ENCODE peak calls at places on chromosomes 2 and 18, in nine cellular contexts. G, D, U, J, A, Y, E, I and M are unnamed samples.

GRCh38 chr2:138180691-138181386 is 216.6 kb downstream of the HNMT start:
- DNase-seq in G (no peak), D (no peak), U (peak), J (no peak), A (no peak), Y (no peak), E (no peak), I (no peak), M (no peak)

GRCh38 chr2:203484266-203485112 is 50.6 kb downstream of the RAPH1 start:
- DNase-seq in G (peak), D (no peak), U (peak), J (peak), A (no peak), Y (peak), E (no peak), I (no peak), M (peak)

GRCh38 chr2:174594451-174594850 is 3.2 kb downstream of the WIPF1 start:
- DNase-seq in G (no peak), D (no peak), U (no peak), J (no peak), A (no peak), Y (no peak), E (no peak), I (no peak), M (no peak)

GRCh38 chr2:127703282-127703681 is 2.0 kb downstream of the SFT2D3 start:
- DNase-seq in G (no peak), D (no peak), U (no peak), J (no peak), A (no peak), Y (no peak), E (no peak), I (no peak), M (no peak)

GRCh38 chr2:162243305-162243693 is at the start of gene FAP:
- DNase-seq in G (no peak), D (no peak), U (peak), J (peak), A (no peak), Y (peak), E (peak), I (peak), M (no peak)

GRCh38 chr2:58237741-58238140 is 3.4 kb downstream of the FANCL start:
- DNase-seq in G (no peak), D (no peak), U (no peak), J (no peak), A (no peak), Y (no peak), E (no peak), I (no peak), M (no peak)

GRCh38 chr18:47422524-47422923 is 171.1 kb upstream of the SKOR2 start:
- DNase-seq in G (peak), D (no peak), U (no peak), J (no peak), A (peak), Y (no peak), E (peak), I (no peak), M (no peak)

GRCh38 chr2:3585239-3586109 is 9.4 kb upstream of the COLEC11 start:
- DNase-seq in G (no peak), D (no peak), U (peak), J (peak), A (peak), Y (no peak), E (no peak), I (peak), M (peak)

GRCh38 chr2:127581516-127582490 is 46.3 kb downstream of the MYO7B start:
- DNase-seq in G (no peak), D (no peak), U (no peak), J (no peak), A (no peak), Y (no peak), E (no peak), I (no peak), M (no peak)

GRCh38 chr18:59873616-59874015 is 26.2 kb upstream of the PMAIP1 start:
- DNase-seq in G (no peak), D (no peak), U (peak), J (no peak), A (no peak), Y (no peak), E (peak), I (no peak), M (no peak)

GRCh38 chr2:173441222-173441621 is 86.5 kb downstream of the CDCA7 start:
- DNase-seq in G (no peak), D (no peak), U (no peak), J (peak), A (no peak), Y (peak), E (peak), I (peak), M (no peak)

GRCh38 chr18:44637210-44638051 is 43.3 kb upstream of the SETBP1 start:
- DNase-seq in G (no peak), D (no peak), U (no peak), J (peak), A (no peak), Y (peak), E (peak), I (peak), M (no peak)

GRCh38 chr2:70005752-70006446 is 44.5 kb upstream of the ASPRV1 start:
- DNase-seq in G (peak), D (no peak), U (no peak), J (no peak), A (peak), Y (no peak), E (no peak), I (no peak), M (no peak)

GRCh38 chr18:63299837-63300787 is 19.5 kb downstream of the BCL2 start:
- DNase-seq in G (no peak), D (no peak), U (no peak), J (peak), A (no peak), Y (peak), E (peak), I (peak), M (no peak)

GRCh38 chr2:183224933-183225332 is 100.7 kb downstream of the NUP35 start:
- DNase-seq in G (no peak), D (no peak), U (no peak), J (peak), A (no peak), Y (peak), E (peak), I (peak), M (no peak)

GRCh38 chr2:168422584-168422983 is 33.5 kb upstream of the CERS6 start:
- DNase-seq in G (no peak), D (no peak), U (no peak), J (no peak), A (no peak), Y (no peak), E (no peak), I (no peak), M (no peak)

GRCh38 chr2:41610501-41611242 is 437.1 kb upstream of the PKDCC start:
- DNase-seq in G (no peak), D (no peak), U (no peak), J (peak), A (no peak), Y (peak), E (peak), I (peak), M (no peak)

GRCh38 chr2:117409443-117409842 is 405.0 kb upstream of the DDX18 start:
- DNase-seq in G (no peak), D (no peak), U (no peak), J (no peak), A (no peak), Y (no peak), E (no peak), I (no peak), M (no peak)
- H3K9ac ChIP-seq in G (no peak), D (no peak), U (no peak), J (no peak), A (no peak), Y (no peak), E (no peak), I (no peak), M (no peak)

DNA sequence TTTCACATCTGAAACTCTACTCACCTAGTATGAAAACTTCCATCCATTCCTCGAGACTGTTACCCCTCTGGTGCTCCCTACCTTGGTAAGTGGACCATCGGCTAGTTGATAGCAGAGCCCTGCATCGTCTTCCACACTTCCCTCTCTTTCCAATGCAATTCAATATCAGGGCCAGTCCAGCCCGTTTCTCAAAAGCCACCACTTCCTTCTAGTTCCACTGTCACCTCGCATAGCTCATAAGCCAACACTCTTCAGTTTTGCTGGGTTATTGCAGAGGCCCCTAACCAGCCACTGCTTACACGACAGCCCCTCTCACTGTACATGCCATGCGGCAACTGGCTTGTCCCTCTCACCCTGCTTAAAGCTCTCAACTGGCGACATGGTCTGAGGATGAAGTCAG is 10.2 kb upstream of the ZNF407 start:
- DNase-seq in G (no peak), D (no peak), U (no peak), J (no peak), A (no peak), Y (no peak), E (no peak), I (no peak), M (no peak)
- H3K9ac ChIP-seq in G (no peak), D (no peak), U (no peak), J (no peak), A (no peak), Y (no peak), E (no peak), I (no peak), M (no peak)

GRCh38 chr2:199659207-199659606 is 191.8 kb downstream of the FTCDNL1 start:
- DNase-seq in G (peak), D (no peak), U (peak), J (peak), A (peak), Y (peak), E (peak), I (peak), M (peak)
- H3K9ac ChIP-seq in G (no peak), D (no peak), U (no peak), J (no peak), A (peak), Y (peak), E (peak), I (peak), M (no peak)

GRCh38 chr2:152594022-152594712 is 123.1 kb downstream of the PRPF40A start:
- DNase-seq in G (no peak), D (no peak), U (no peak), J (no peak), A (no peak), Y (no peak), E (peak), I (no peak), M (peak)
- H3K9ac ChIP-seq in G (no peak), D (no peak), U (no peak), J (no peak), A (no peak), Y (no peak), E (no peak), I (no peak), M (no peak)

DNA sequence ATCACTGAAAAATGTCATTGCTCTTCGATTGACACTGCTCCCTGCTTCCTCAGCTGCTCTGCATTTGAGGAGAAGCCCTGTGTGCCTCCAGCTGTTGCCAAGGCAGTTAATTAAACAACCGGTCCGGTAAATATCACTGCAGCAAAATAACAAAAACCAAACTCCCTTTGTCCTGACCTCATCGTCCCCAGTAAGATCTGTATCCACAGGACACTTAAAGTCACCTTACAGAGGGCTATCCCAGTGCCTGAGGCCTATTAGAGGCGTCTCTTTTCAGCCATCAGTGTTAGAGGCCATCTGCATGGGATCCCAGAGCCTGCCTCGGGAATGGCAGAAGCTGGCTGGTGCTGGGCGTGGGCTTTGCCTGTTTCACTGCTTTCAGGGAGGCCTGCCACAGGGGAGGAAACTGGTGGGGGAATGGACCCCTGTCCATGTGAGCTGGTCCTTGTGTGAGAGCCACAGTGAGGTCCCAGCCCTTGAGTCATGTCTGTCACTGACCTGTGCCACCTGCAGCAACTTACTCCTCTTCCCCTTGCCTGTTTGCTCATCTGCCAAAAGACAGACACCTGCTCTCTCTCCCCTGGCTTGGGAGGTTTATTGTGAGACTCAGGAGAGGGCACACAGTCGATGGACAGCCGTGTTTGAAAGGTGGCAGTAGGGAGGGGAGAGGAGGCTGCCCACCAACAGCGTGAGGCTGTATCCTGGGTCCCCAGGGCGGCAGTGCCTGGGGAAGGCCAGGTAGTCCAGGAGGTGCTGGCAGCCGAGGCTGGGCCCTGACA is 117.7 kb upstream of the MCFD2 start:
- DNase-seq in G (no peak), D (no peak), U (peak), J (no peak), A (no peak), Y (peak), E (peak), I (no peak), M (no peak)
- H3K9ac ChIP-seq in G (no peak), D (peak), U (peak), J (peak), A (no peak), Y (peak), E (peak), I (peak), M (peak)

GRCh38 chr2:20675701-20676352 is 8.9 kb downstream of the GDF7 start:
- DNase-seq in G (peak), D (no peak), U (no peak), J (no peak), A (no peak), Y (no peak), E (peak), I (no peak), M (peak)
- H3K9ac ChIP-seq in G (no peak), D (no peak), U (no peak), J (no peak), A (no peak), Y (no peak), E (no peak), I (no peak), M (no peak)